ENCODE peak calls at places on chromosomes 7 and 10, in four cellular contexts. L is K562, X is HCT116, O is GM23248. D is an unnamed sample.

GRCh38 chr7:1253591-1254207 is 21.0 kb downstream of the UNCX start:
- DNase-seq in L (no peak), X (no peak), O (no peak), D (no peak)

GRCh38 chr7:93856319-93856718 is 34.2 kb downstream of the TFPI2 start:
- DNase-seq in X (no peak), O (no peak), L (no peak), D (no peak)

GRCh38 chr7:43198599-43199090 is 86.2 kb downstream of the HECW1 start:
- DNase-seq in X (no peak), O (no peak), L (no peak), D (no peak)

GRCh38 chr7:132778761-132779160 is 202.5 kb upstream of the PLXNA4 start:
- DNase-seq in O (no peak), L (no peak), X (no peak), D (no peak)

GRCh38 chr7:435518-436366 is 83.9 kb downstream of the PDGFA start:
- DNase-seq in L (no peak), X (no peak), O (peak; percentile 76), D (no peak)

GRCh38 chr10:99981581-99982199 is 28.1 kb downstream of the DNMBP start:
- DNase-seq in X (no peak), L (no peak), O (peak; percentile 25), D (no peak)

GRCh38 chr7:92044940-92045339 is 89.3 kb downstream of the CYP51A1 start:
- DNase-seq in O (no peak), X (no peak), L (no peak), D (no peak)

GRCh38 chr10:15856328-15857000 is 3.8 kb downstream of the MINDY3 start:
- DNase-seq in X (no peak), O (peak; percentile 36), L (peak; percentile 48), D (no peak)

GRCh38 chr10:72509206-72509799 is 116.6 kb downstream of the MICU1 start:
- DNase-seq in L (no peak), X (no peak), O (no peak), D (no peak)

GRCh38 chr10:9091515-9092093 is 1037.1 kb downstream of the GATA3 start:
- DNase-seq in O (no peak), X (no peak), L (no peak), D (no peak)
- TF ChIP-seq EZH2 in O (no peak), X (no peak), L (no peak), D (no peak)

DNA sequence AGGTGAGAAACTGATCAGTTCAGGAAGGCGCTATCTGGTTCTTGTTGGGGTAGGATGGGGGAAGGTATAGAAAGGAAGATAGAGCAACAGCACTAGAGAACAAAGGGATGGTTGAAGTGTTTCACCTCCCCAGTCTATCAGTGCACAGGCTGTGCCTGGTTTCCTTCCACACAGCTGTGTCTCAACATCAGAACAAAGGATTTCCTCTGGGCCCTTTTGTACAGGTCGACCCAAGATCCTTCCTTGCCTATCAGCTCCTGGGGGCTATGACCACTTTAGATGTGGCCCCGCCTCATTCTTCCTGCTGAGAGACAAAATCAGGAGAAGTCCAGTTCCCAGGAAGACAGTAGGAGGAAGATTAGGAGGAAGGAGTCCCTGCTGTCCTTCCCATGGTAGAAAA is 65.6 kb downstream of the NAMPT start:
- DNase-seq in X (no peak), O (no peak), L (no peak), D (no peak)
- H2AFZ ChIP-seq in X (no peak overlapping the region), O (no peak overlapping the region), L (no peak overlapping the region), D (no peak overlapping the region)

DNA sequence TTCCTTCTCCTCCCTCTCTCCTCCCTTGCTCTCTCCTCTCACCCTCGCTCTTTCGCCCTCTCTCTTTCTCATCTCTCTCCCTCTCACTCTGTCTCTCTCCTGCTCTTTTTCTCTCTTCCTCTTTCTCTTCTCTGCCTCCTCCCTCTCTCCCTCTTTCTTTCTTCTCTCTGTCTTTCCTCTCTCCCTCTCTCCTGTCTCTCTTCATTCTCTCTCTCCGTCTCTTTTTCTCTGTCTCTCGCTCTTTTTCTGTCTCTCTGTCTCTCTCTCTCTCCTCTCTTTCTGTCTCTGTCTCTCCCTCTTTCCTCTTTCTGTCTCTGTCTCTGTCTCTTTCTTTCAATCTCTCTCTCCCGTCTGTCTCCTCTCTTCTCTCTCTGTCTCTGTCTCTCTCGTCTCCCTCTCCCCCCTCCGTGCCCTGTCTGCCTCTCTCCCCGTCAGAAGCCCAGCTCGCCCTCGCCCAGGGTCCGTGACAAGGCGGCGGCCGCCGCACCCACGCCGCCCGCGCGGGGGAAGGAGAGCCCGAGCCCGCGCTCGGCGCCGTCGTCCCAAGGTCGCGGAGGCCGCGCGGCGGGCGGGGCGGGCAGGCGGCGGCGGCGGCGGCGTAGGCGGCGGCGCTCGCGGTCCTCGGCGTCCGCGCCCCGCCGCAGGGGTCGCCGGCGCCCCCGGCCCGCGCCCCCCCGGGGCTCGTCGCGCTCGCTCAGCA is 21.3 kb upstream of the HSPB1 start:
- DNase-seq in X (no peak), L (no peak), O (peak; percentile 51), D (no peak)
- H3K4me3 ChIP-seq in X (peak overlapping the region; percentile 72), L (no peak overlapping the region), O (peak overlapping the region; percentile 57), D (no peak overlapping the region)

GRCh38 chr7:54112568-54112967 is 429.6 kb upstream of the VSTM2A start:
- DNase-seq in O (no peak), L (no peak), X (no peak), D (no peak)

GRCh38 chr7:54111850-54112249 is 430.3 kb upstream of the VSTM2A start:
- DNase-seq in X (no peak), L (no peak), O (no peak), D (no peak)

GRCh38 chr7:54115028-54115763 is 427.0 kb upstream of the VSTM2A start:
- DNase-seq in O (no peak), L (no peak), X (no peak), D (no peak)

DNA sequence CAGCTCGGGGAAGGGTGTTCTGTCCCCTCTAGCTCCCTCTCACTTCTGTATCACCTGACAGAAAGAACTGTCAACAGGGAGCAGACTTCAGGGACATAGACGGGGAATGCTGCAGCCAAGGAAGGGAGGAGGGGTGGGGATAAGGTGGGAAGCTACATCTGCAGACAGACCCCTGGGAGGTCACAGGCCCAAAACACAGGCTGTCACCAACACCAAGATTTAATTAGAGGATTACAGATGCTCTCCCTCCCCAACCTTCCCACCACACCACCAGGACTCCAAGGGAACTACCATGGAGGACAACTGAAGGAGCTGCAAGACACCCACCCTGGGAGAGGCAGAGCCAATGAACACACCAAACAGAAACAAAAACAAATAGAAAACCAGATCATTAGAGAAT is 425.2 kb upstream of the VSTM2A start:
- DNase-seq in O (no peak), L (no peak), X (no peak), D (no peak)
- TF ChIP-seq EZH2 in O (no peak), L (no peak), X (no peak), D (no peak)

D was measured in MM.1S.